ENCODE peak calls at places on chromosomes 4 and X, in eight cellular contexts. X is GM23248; Q is OCI-LY7; D is SK-N-SH; K is naive thymus-derived CD4-positive, alpha-beta T cell; E is brain microvascular endothelial cell; Y is uterus; I is Peyer's patch. N is an unnamed sample.

GRCh38 chrX:29397506-29397905 is 810.3 kb downstream of the IL1RAPL1 start:
- DNase-seq in E (peak), Q (no peak), K (no peak), X (peak), I (no peak), D (no peak), Y (no peak), N (no peak)

GRCh38 chrX:141732031-141732430 is 33.5 kb upstream of the SPANXD start:
- DNase-seq in E (no peak), X (no peak), I (no peak), K (no peak), Q (no peak), D (no peak), Y (no peak), N (no peak)

GRCh38 chr4:105979506-105979905 is 84.2 kb downstream of the NPNT start:
- DNase-seq in Q (no peak), X (peak), K (no peak), I (no peak), Y (no peak), E (no peak), D (no peak), N (no peak)

GRCh38 chr4:101458914-101459313 is 111.6 kb upstream of the PPP3CA start:
- DNase-seq in D (no peak), K (no peak), Y (no peak), I (no peak), E (no peak), X (peak), Q (no peak), N (no peak)

GRCh38 chr4:5572114-5572513 is 136.2 kb downstream of the EVC2 start:
- DNase-seq in K (no peak), D (no peak), X (peak), E (no peak), Q (no peak), Y (no peak), I (no peak), N (no peak)

GRCh38 chr4:36013206-36013605 is 231.1 kb downstream of the ARAP2 start:
- DNase-seq in K (no peak), E (no peak), Y (no peak), I (no peak), X (no peak), D (no peak), Q (no peak), N (no peak)

GRCh38 chr4:1979477-1980196 is 29.1 kb downstream of the NELFA start:
- DNase-seq in X (no peak), D (no peak), I (no peak), Y (no peak), E (no peak), K (no peak), Q (no peak), N (no peak)

GRCh38 chrX:23389196-23389792 is 54.6 kb downstream of the PTCHD1 start:
- DNase-seq in D (no peak), X (no peak), Q (no peak), E (no peak), Y (no peak), K (no peak), I (no peak), N (no peak)

GRCh38 chrX:15142084-15142715 is 127.7 kb downstream of the ASB9 start:
- DNase-seq in E (no peak), X (peak), Y (no peak), I (no peak), K (no peak), D (no peak), Q (no peak), N (no peak)
- H3K27ac ChIP-seq in E (no peak), X (no peak), Y (no peak), I (no peak), K (no peak), D (no peak), Q (no peak), N (no peak)

DNA sequence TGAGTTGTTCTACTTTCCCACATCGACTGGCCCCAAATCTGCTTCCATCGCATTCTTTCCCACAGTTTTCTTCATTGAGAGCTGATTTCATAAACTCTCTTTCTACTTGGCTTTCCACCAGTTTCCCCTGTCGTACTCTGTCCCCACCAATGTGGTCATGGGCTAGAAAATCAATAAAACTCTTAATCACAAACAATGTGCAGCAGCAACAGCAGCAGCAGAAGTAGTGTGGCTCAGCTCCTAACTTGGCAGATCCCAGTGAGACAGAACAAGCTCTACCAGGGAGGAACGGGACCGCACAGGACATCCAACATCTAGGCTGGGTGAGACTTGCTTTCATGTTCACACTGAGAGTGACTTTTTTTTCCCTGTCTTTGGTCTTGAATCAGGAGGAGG is 3.1 kb upstream of the SETD7 start:
- DNase-seq in I (no peak), Q (no peak), K (no peak), E (no peak), Y (no peak), D (no peak), X (no peak), N (no peak)
- H3K27ac ChIP-seq in I (no peak), Q (peak), K (no peak), E (no peak), Y (peak), D (no peak), X (no peak), N (no peak)

DNA sequence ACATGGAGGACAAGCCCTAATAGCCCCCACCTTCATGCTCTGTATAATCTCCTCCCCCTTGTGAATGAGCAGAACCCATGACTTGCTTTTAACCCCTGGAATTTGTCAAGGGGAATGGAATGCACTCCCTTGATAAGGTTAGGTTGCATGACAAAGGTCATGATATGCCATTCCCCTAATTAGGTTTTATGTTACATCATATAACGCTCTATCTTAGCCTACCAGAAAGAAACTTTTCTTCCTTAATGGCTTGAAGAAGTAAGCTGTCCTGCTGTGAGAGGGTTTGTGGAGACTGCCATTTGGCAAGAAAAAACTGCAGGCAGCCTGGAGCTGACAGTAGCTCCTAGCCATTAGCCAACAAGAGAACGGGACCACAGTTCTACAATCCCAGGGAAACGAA is 399.8 kb upstream of the MAD2L1 start:
- DNase-seq in X (no peak), Y (no peak), E (no peak), I (no peak), D (no peak), Q (no peak), K (no peak), N (no peak)
- H3K27ac ChIP-seq in X (no peak), Y (no peak), E (no peak), I (no peak), D (no peak), Q (no peak), K (no peak), N (no peak)

GRCh38 chr4:85496933-85497332 is 22.0 kb downstream of the ARHGAP24 start:
- DNase-seq in K (no peak), I (no peak), E (no peak), D (no peak), X (peak), Q (no peak), Y (no peak), N (no peak)
- H3K27ac ChIP-seq in K (no peak), I (no peak), E (no peak), D (peak), X (peak), Q (no peak), Y (peak), N (peak)

DNA sequence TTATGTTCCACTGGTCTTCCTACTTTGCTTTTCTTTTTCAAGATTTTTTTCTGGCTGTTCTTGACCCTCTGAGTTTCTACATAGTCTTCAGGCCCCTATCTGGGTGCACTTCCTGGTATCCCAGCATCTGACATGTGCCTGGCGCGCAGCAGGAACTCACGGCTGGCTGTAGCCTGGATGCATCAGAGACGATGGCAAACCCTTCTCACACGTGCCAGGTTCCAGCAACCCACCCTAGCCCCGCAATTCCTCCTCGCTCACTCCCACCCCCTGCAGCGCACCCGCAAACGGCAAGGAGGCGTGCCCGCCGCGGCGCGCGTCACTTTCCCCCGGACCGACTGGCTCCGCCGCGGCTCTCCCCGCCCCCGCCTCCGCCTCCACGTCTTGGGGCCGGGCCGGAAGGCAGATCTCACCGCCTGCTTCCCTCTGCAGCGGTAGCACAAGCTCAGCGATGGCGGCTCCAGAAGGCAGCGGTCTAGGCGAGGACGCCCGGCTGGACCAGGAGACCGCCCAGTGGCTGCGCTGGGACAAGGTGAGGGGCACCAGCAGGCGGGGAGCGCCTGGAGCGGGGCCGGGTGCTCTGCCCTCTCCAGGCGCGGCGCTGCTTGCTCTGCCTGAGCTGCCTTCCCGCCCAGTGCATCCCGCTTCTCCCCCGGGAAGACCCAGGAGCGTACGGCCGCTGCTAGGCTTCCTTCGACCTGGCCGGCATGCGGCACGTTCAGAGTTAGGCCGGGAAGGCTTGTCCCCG is at the start of gene PGM2:
- DNase-seq in Y (peak), K (peak), Q (peak), D (peak), I (peak), X (peak), E (peak), N (peak)
- H3K27ac ChIP-seq in Y (peak), K (peak), Q (peak), D (peak), I (peak), X (no peak), E (peak), N (peak)

GRCh38 chr4:67550491-67551256 is 5.4 kb upstream of the CENPC start:
- DNase-seq in E (no peak), Y (no peak), K (peak), Q (peak), D (no peak), I (no peak), X (no peak), N (no peak)
- H3K27ac ChIP-seq in E (no peak), Y (no peak), K (no peak), Q (peak), D (no peak), I (peak), X (no peak), N (no peak)

DNA sequence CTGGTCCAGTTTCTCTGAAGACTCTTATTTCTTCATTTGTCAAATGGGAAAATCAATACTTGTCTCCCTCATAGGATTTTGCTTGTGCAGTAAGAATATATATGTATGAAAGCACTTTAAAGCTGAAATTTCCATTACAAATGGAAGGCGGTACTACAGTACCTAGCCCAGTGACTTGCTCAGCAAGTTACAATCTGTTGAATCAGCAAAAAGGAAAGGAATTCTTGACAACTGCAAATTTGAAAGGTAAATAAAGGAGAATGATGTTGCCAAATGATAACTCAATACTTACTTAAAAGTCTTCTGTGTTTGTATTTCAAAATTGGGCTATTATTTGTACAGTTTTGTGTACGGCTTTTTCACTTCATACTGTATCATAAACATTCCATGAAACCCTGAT is 71.2 kb downstream of the PKD2 start:
- DNase-seq in Y (no peak), X (no peak), E (no peak), I (no peak), D (no peak), Q (no peak), K (no peak), N (no peak)
- H3K27ac ChIP-seq in Y (no peak), X (no peak), E (no peak), I (no peak), D (no peak), Q (no peak), K (no peak), N (no peak)

DNA sequence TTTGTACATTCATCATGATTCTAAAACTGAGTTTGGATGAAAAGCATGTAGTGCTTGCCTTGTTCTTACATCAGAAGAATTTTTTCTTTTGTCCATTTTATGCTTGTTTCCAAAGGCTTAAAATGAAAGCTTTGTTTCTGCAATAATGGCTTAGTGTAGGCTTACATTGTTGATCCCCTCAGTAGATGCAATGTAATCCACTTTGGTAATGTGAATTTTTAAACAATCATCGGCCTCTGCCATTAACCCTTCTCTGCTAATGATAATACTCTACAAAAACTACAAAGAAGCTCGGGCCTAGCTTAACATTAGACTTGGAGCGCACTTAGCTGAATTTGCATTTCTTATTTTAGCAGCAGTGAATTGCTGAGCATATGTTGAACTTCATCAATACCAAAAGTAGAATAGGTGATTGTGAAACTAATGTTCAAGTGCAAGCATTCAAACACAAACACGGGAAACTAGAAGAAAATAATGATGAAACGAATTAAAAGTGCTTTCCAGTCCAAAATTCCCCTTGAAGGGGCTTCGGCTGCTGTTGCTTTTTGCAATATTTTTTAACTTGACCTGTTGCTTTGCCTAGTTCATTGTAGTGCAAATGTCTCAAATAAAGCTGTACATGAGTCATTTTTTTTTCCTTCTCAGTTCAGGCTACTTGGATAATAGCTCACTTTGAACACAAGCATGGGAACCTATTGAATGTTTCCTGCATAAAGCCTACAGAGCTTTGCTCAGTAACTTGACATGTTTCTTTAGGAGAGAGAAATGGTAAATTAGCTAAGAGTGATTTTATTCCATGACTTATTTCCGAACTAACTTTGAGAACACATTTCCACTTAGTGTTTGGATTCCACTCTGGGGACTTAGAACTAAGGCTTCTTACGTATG is 66.5 kb downstream of the SLIT2 start:
- DNase-seq in Q (no peak), E (no peak), Y (no peak), X (peak), I (no peak), K (no peak), D (no peak), N (no peak)
- H3K27ac ChIP-seq in Q (no peak), E (no peak), Y (peak), X (peak), I (no peak), K (no peak), D (peak), N (no peak)

GRCh38 chrX:43618376-43619205 is 37.5 kb upstream of the MAOA start:
- DNase-seq in D (no peak), X (no peak), K (no peak), Y (no peak), Q (no peak), E (no peak), I (no peak), N (no peak)
- H3K27ac ChIP-seq in D (no peak), X (no peak), K (no peak), Y (no peak), Q (no peak), E (no peak), I (no peak), N (no peak)

GRCh38 chrX:12949205-12949926 is 25.5 kb upstream of the TMSB4X start:
- DNase-seq in D (no peak), K (no peak), Y (no peak), I (no peak), X (peak), E (no peak), Q (no peak), N (no peak)

GRCh38 chrX:12947545-12948235 is 27.2 kb upstream of the TMSB4X start:
- DNase-seq in X (no peak), E (no peak), Y (no peak), K (no peak), Q (no peak), I (no peak), D (no peak), N (no peak)

GRCh38 chrX:12946838-12947544 is 27.9 kb upstream of the TMSB4X start:
- DNase-seq in I (no peak), Q (peak), E (peak), K (peak), X (peak), D (peak), Y (peak), N (peak)

GRCh38 chrX:12949927-12950656 is 24.8 kb upstream of the TMSB4X start:
- DNase-seq in E (peak), D (no peak), Y (peak), X (peak), K (peak), I (peak), Q (peak), N (peak)

GRCh38 chrX:12948495-12948894 is 26.4 kb upstream of the TMSB4X start:
- DNase-seq in X (no peak), D (no peak), I (no peak), E (no peak), Y (no peak), K (no peak), Q (no peak), N (no peak)
- H3K27ac ChIP-seq in X (peak), D (peak), I (peak), E (no peak), Y (peak), K (peak), Q (no peak), N (no peak)